ENCODE peak calls at places on chromosomes 2 and 18, in five cellular contexts. P is RWPE1, Z is lung, J is mammary epithelial cell, G is spleen. C is an unnamed sample.

GRCh38 chr2:12469053-12469625 is 247.6 kb upstream of the TRIB2 start:
- DNase-seq in P (no peak), Z (no peak), J (no peak), G (no peak), C (no peak)

GRCh38 chr2:194495046-194495445 is 1162.0 kb upstream of the SLC39A10 start:
- DNase-seq in P (no peak), Z (no peak), J (no peak), G (no peak), C (no peak)

GRCh38 chr2:168565512-168565911 is 109.4 kb downstream of the CERS6 start:
- DNase-seq in P (no peak), Z (no peak), J (no peak), G (no peak), C (no peak)

GRCh38 chr18:42564761-42565160 is 550.7 kb downstream of the RIT2 start:
- DNase-seq in P (no peak), Z (no peak), J (no peak), G (no peak), C (no peak)

GRCh38 chr2:18788590-18788989 is 199.2 kb upstream of the NT5C1B start:
- DNase-seq in P (no peak), Z (no peak), J (no peak), G (no peak), C (no peak)

GRCh38 chr2:45045706-45046105 is 36.5 kb upstream of the SIX2 start:
- DNase-seq in P (no peak), Z (no peak), J (no peak), G (no peak), C (no peak)

GRCh38 chr18:78113445-78113844 is 863.8 kb downstream of the GALR1 start:
- DNase-seq in P (no peak), Z (no peak), J (no peak), G (no peak), C (no peak)

GRCh38 chr2:234986866-234987720 is 35.3 kb downstream of the SH3BP4 start:
- DNase-seq in P (no peak), Z (no peak), J (no peak), G (no peak), C (no peak)

GRCh38 chr2:70903641-70904340 is 31.9 kb upstream of the ATP6V1B1 start:
- DNase-seq in P (no peak), Z (no peak), J (no peak), G (no peak), C (no peak)

GRCh38 chr2:74502720-74503505 is 3.5 kb upstream of the LBX2 start:
- DNase-seq in P (peak), Z (peak), J (peak), G (peak), C (peak)

GRCh38 chr18:22170421-22171262 is 1.3 kb downstream of the GATA6 start:
- DNase-seq in P (peak), Z (peak), J (peak), G (peak), C (no peak)

GRCh38 chr2:129892360-129892759 is 87.1 kb upstream of the RAB6C start:
- DNase-seq in P (no peak), Z (no peak), J (no peak), G (no peak), C (no peak)

GRCh38 chr2:222751238-222751637 is 79.8 kb downstream of the MOGAT1 start:
- DNase-seq in P (no peak), Z (no peak), J (no peak), G (no peak), C (no peak)

GRCh38 chr18:28571929-28572328 is 395.0 kb upstream of the CDH2 start:
- DNase-seq in P (no peak), Z (no peak), J (peak), G (no peak), C (no peak)

GRCh38 chr2:215615067-215615828 is 179.4 kb upstream of the FN1 start:
- DNase-seq in P (no peak), Z (no peak), J (no peak), G (peak), C (no peak)

GRCh38 chr2:239200646-239201530 is 199.9 kb downstream of the HDAC4 start:
- DNase-seq in P (no peak), Z (no peak), J (no peak), G (peak), C (no peak)

GRCh38 chr2:239201884-239202283 is 198.9 kb downstream of the HDAC4 start:
- DNase-seq in P (no peak), Z (no peak), J (no peak), G (no peak), C (no peak)

GRCh38 chr2:239202343-239202742 is 198.5 kb downstream of the HDAC4 start:
- DNase-seq in P (no peak), Z (no peak), J (no peak), G (no peak), C (no peak)

GRCh38 chr2:239202836-239203235 is 198.0 kb downstream of the HDAC4 start:
- DNase-seq in P (no peak), Z (no peak), J (no peak), G (no peak), C (no peak)

DNA sequence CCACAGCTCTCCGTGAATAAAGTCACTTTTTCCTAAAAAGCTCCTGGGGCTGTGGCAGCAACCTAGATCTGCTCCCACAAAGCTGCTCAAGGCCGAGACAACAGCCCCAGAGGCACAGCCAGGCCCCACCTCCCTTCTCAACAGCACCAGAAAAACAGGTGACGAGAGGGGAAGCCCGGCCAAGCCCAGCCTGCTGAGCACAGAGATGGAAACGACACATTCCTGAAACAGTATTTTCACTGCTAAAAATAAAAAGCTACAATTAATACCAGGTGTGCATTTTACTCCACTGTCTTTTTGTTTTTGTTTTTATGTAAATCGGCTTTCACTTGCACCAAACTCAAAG is 199.3 kb downstream of the HDAC4 start:
- DNase-seq in P (no peak), Z (no peak), J (no peak), G (no peak), C (no peak)
- H3K27ac ChIP-seq in P (no peak), Z (peak), J (no peak), G (no peak), C (no peak)

GRCh38 chr2:236712961-236713673 is 143.5 kb downstream of the ACKR3 start:
- DNase-seq in P (no peak), Z (no peak), J (no peak), G (no peak), C (no peak)
- H3K27ac ChIP-seq in P (no peak), Z (no peak), J (no peak), G (no peak), C (peak)

GRCh38 chr18:985301-985700 is 80.6 kb downstream of the ADCYAP1 start:
- DNase-seq in P (no peak), Z (no peak), J (no peak), G (no peak), C (no peak)

GRCh38 chr18:986552-986951 is 81.9 kb downstream of the ADCYAP1 start:
- DNase-seq in P (no peak), Z (no peak), J (no peak), G (no peak), C (no peak)

GRCh38 chr18:989423-989822 is 84.8 kb downstream of the ADCYAP1 start:
- DNase-seq in P (no peak), Z (no peak), J (no peak), G (no peak), C (no peak)

GRCh38 chr18:986071-986470 is 81.4 kb downstream of the ADCYAP1 start:
- DNase-seq in P (no peak), Z (no peak), J (no peak), G (no peak), C (no peak)

DNA sequence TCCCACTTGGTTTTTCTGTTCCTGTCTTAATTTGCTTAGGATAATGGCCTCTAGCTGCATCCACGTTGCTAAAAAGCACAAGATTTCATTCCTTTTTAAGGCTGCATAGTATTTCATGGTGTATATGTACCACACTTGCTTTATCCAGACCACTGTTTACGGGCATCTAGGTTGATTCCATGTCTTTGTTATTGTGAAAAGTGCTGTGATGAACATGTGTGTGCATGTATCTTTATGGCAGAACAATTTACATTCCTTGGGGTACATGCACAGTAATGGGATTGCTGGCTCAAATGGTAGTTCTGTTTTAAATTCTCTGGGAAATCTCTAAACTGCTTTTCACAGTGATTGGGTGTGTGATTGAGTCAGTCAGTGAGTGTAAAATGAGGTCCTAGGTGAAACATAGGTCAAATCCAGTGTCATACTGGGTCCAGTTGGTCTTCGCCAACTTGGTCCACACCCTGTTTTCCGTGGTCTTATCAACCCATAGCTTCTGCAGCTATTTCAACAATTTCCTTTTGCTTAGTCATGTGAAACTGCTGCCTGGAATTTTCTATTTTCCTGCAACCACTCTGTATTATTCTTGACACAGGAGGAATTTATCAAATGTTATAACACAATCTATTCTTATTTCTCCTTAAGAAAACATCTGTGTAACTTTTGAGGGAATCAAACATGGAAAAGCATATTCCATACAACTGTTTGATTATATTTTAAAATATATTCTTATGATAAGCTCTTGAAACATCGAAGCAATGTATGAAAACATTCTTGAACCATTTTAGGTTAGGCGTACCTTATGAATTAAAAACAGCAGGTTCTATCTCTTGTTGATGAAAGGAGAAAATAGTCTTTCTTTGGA is 82.9 kb downstream of the ADCYAP1 start:
- DNase-seq in P (peak), Z (no peak), J (no peak), G (no peak), C (no peak)
- H3K27ac ChIP-seq in P (no peak), Z (peak), J (no peak), G (no peak), C (no peak)

GRCh38 chr2:68764041-68764780 is 29.6 kb downstream of the ARHGAP25 start:
- DNase-seq in P (no peak), Z (no peak), J (no peak), G (no peak), C (no peak)
- H3K27ac ChIP-seq in P (no peak), Z (no peak), J (no peak), G (peak), C (no peak)

DNA sequence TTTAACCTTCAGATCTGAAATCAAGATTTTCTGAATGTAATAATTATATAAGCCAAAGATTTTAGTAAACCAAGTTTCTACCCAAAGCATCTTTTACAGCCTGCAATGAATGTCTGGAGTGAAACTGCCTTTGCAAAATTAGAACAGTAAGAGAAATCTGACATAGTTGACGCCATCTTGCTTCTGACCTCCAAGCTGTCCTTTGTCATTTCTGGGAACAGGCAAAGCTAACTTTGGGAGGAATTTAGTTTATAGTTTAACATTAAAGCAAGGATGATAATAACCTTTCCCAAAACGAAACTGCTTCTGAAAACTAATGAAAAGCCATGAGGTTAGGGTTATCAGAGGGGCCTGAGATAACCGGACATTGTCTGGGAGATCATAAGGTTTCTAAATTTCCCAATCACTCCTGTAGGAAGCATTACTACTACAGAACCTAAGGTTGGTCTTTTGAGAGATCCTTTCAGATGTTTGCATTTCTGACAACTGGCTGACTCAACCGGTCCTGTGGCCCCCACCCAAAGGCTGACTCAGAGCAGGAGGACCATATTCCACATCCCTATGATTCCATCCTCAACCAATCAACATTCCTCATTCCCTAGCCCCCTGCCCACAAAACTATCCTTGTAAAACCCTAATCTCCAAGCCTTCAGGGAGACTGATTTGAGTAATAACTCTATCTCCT is 124.5 kb downstream of the TMEM131 start:
- DNase-seq in P (peak), Z (no peak), J (peak), G (no peak), C (peak)
- H3K27ac ChIP-seq in P (no peak), Z (peak), J (peak), G (peak), C (peak)

DNA sequence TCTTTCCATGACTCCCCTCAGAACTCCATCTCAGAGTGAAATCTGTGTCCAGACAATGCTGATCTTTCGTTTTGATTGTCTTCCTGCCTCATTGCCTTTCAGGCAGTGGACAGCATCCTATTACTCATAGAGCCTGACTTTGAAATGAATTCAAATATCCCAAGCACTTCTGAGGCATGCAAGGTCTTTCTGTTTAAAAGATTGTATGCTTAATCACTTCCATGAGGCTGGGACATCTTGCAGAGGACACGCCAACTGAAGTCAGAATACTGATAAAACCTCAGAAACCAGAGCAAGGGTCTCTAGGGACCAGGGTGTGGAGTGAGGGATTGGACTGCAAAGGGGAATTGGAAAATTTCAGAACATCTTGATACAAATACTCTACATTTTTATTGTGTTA is 836.5 kb upstream of the ID2 start:
- DNase-seq in P (no peak), Z (no peak), J (peak), G (no peak), C (no peak)
- H3K27ac ChIP-seq in P (no peak), Z (no peak), J (peak), G (no peak), C (no peak)

DNA sequence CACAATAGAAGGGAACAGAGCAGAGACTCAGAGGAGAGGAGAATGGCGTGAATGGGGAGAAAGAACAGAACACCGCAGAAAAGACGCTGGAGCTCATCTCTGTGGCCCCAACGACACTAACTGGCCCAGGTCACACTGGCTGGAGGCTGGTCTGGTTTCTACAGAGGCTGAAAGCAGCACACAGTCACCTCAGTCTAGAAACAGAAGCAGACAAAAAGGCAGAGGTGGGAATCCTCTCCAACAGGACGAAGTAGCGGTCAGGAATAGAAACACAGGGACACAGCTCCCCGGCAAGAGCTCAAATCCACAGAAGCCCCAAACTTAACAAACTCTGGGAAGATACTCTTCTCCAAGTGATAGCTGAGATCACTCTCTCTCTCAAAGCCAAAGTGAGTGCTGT is 9.2 kb downstream of the SLC66A2 start:
- DNase-seq in P (no peak), Z (no peak), J (no peak), G (peak), C (no peak)
- H3K27ac ChIP-seq in P (peak), Z (no peak), J (no peak), G (no peak), C (no peak)

GRCh38 chr2:17771956-17772355 is 18.0 kb downstream of the GEN1 start:
- DNase-seq in P (no peak), Z (no peak), J (no peak), G (no peak), C (no peak)
- H3K27ac ChIP-seq in P (no peak), Z (no peak), J (no peak), G (no peak), C (no peak)

C was measured in epithelial cell of prostate.